ENCODE peak calls at places on chromosomes 4 and X, in nine cellular contexts. One of them, this sample, is unnamed. For H3K9me3, the result is how much of the 10 kb centered on the place peaks cover.

GRCh38 chr4:153521995-153522799 is 56.0 kb downstream of the TMEM131L start:
- DNase-seq in prostate gland: no peak
- DNase-seq in right lobe of liver: no peak
- DNase-seq in suprapubic skin: no peak
- DNase-seq in thyroid gland: no peak
- DNase-seq in ovary: no peak
- DNase-seq in testis: no peak
- DNase-seq in breast epithelium: no peak
- DNase-seq in tibial nerve: no peak
- DNase-seq in this sample: no peak

GRCh38 chrX:41530082-41530481 is 82.9 kb downstream of the NYX start:
- DNase-seq in ovary: no peak
- DNase-seq in thyroid gland: no peak
- DNase-seq in breast epithelium: no peak
- DNase-seq in tibial nerve: no peak
- DNase-seq in suprapubic skin: no peak
- DNase-seq in prostate gland: no peak
- DNase-seq in testis: no peak
- DNase-seq in right lobe of liver: no peak
- DNase-seq in this sample: no peak

GRCh38 chr4:101199507-101200285 is 147.6 kb downstream of the PPP3CA start:
- DNase-seq in breast epithelium: no peak
- DNase-seq in prostate gland: no peak
- DNase-seq in testis: no peak
- DNase-seq in ovary: no peak
- DNase-seq in suprapubic skin: no peak
- DNase-seq in thyroid gland: no peak
- DNase-seq in right lobe of liver: no peak
- DNase-seq in tibial nerve: no peak
- DNase-seq in this sample: no peak

GRCh38 chr4:7358100-7358735 is 76.5 kb downstream of the PSAPL1 start:
- DNase-seq in breast epithelium: peak
- DNase-seq in suprapubic skin: no peak
- DNase-seq in thyroid gland: peak
- DNase-seq in tibial nerve: no peak
- DNase-seq in prostate gland: no peak
- DNase-seq in right lobe of liver: no peak
- DNase-seq in testis: no peak
- DNase-seq in ovary: peak
- DNase-seq in this sample: no peak

GRCh38 chrX:18701621-18702361 is 5.7 kb upstream of the PPEF1 start:
- DNase-seq in breast epithelium: no peak
- DNase-seq in suprapubic skin: no peak
- DNase-seq in tibial nerve: peak
- DNase-seq in testis: no peak
- DNase-seq in thyroid gland: peak
- DNase-seq in prostate gland: peak
- DNase-seq in ovary: peak
- DNase-seq in right lobe of liver: peak
- DNase-seq in this sample: no peak

GRCh38 chrX:925652-926061 is 286.8 kb downstream of the CRLF2 start:
- DNase-seq in right lobe of liver: no peak
- DNase-seq in tibial nerve: no peak
- DNase-seq in ovary: no peak
- DNase-seq in breast epithelium: no peak
- DNase-seq in suprapubic skin: no peak
- DNase-seq in testis: no peak
- DNase-seq in thyroid gland: no peak
- DNase-seq in prostate gland: no peak
- DNase-seq in this sample: no peak

GRCh38 chr4:160296476-160296875 is 1193.6 kb downstream of the RAPGEF2 start:
- DNase-seq in right lobe of liver: no peak
- DNase-seq in tibial nerve: no peak
- DNase-seq in thyroid gland: no peak
- DNase-seq in testis: no peak
- DNase-seq in prostate gland: no peak
- DNase-seq in breast epithelium: no peak
- DNase-seq in ovary: no peak
- DNase-seq in suprapubic skin: no peak
- DNase-seq in this sample: no peak

GRCh38 chr4:123120473-123120872 is 198.1 kb upstream of the NUDT6 start:
- DNase-seq in breast epithelium: no peak
- DNase-seq in tibial nerve: no peak
- DNase-seq in testis: no peak
- DNase-seq in right lobe of liver: no peak
- DNase-seq in thyroid gland: no peak
- DNase-seq in suprapubic skin: no peak
- DNase-seq in ovary: no peak
- DNase-seq in prostate gland: no peak
- DNase-seq in this sample: no peak

GRCh38 chrX:37776283-37776986 is 3.4 kb upstream of the CYBB start:
- DNase-seq in testis: no peak
- DNase-seq in thyroid gland: no peak
- DNase-seq in tibial nerve: no peak
- DNase-seq in suprapubic skin: no peak
- DNase-seq in prostate gland: no peak
- DNase-seq in breast epithelium: no peak
- DNase-seq in right lobe of liver: no peak
- DNase-seq in ovary: no peak
- DNase-seq in this sample: no peak

GRCh38 chrX:150036181-150036580 is 97.9 kb upstream of the EOLA2 start:
- DNase-seq in suprapubic skin: no peak
- DNase-seq in testis: no peak
- DNase-seq in ovary: no peak
- DNase-seq in breast epithelium: no peak
- DNase-seq in prostate gland: no peak
- DNase-seq in tibial nerve: no peak
- DNase-seq in thyroid gland: peak
- DNase-seq in right lobe of liver: peak
- DNase-seq in this sample: no peak

GRCh38 chrX:136130931-136131843 is 16.1 kb upstream of the FHL1 start:
- DNase-seq in breast epithelium: no peak
- DNase-seq in thyroid gland: no peak
- DNase-seq in testis: no peak
- DNase-seq in prostate gland: no peak
- DNase-seq in ovary: no peak
- DNase-seq in suprapubic skin: no peak
- DNase-seq in right lobe of liver: no peak
- DNase-seq in tibial nerve: no peak
- DNase-seq in this sample: no peak

GRCh38 chrX:74343970-74344622 is 40.1 kb downstream of the ZCCHC13 start:
- DNase-seq in prostate gland: peak
- DNase-seq in breast epithelium: peak
- DNase-seq in testis: peak
- DNase-seq in suprapubic skin: no peak
- DNase-seq in right lobe of liver: no peak
- DNase-seq in tibial nerve: peak
- DNase-seq in thyroid gland: peak
- DNase-seq in ovary: no peak
- DNase-seq in this sample: peak

GRCh38 chr4:25915359-25915716 is 1.3 kb downstream of the SMIM20 start:
- DNase-seq in testis: peak
- DNase-seq in suprapubic skin: no peak
- DNase-seq in prostate gland: no peak
- DNase-seq in tibial nerve: peak
- DNase-seq in breast epithelium: no peak
- DNase-seq in right lobe of liver: no peak
- DNase-seq in thyroid gland: no peak
- DNase-seq in ovary: peak
- DNase-seq in this sample: no peak

GRCh38 chr4:87559090-87559837 is 30.1 kb upstream of the SPARCL1 start:
- DNase-seq in thyroid gland: no peak
- DNase-seq in breast epithelium: peak
- DNase-seq in ovary: no peak
- DNase-seq in tibial nerve: no peak
- DNase-seq in right lobe of liver: no peak
- DNase-seq in prostate gland: no peak
- DNase-seq in testis: peak
- DNase-seq in suprapubic skin: no peak
- DNase-seq in this sample: peak

GRCh38 chrX:128698528-128698927 is 646.3 kb upstream of the ACTRT1 start:
- DNase-seq in right lobe of liver: no peak
- DNase-seq in testis: no peak
- DNase-seq in tibial nerve: no peak
- DNase-seq in thyroid gland: no peak
- DNase-seq in breast epithelium: no peak
- DNase-seq in ovary: no peak
- DNase-seq in prostate gland: no peak
- DNase-seq in suprapubic skin: no peak
- DNase-seq in this sample: no peak

GRCh38 chr4:168908859-168909390 is 101.1 kb downstream of the CBR4 start:
- DNase-seq in suprapubic skin: no peak
- DNase-seq in thyroid gland: no peak
- DNase-seq in testis: no peak
- DNase-seq in prostate gland: no peak
- DNase-seq in tibial nerve: no peak
- DNase-seq in ovary: no peak
- DNase-seq in right lobe of liver: no peak
- DNase-seq in breast epithelium: no peak
- DNase-seq in this sample: no peak
- H3K4me3 ChIP-seq in suprapubic skin: no peak
- H3K4me3 ChIP-seq in thyroid gland: no peak
- H3K4me3 ChIP-seq in testis: no peak
- H3K4me3 ChIP-seq in prostate gland: no peak
- H3K4me3 ChIP-seq in tibial nerve: no peak
- H3K4me3 ChIP-seq in ovary: no peak
- H3K4me3 ChIP-seq in right lobe of liver: no peak
- H3K4me3 ChIP-seq in breast epithelium: no peak
- H3K4me3 ChIP-seq in this sample: no peak

GRCh38 chr4:103482893-103483292 is 236.9 kb downstream of the TACR3 start:
- DNase-seq in thyroid gland: no peak
- DNase-seq in tibial nerve: no peak
- DNase-seq in testis: no peak
- DNase-seq in breast epithelium: no peak
- DNase-seq in prostate gland: no peak
- DNase-seq in suprapubic skin: no peak
- DNase-seq in ovary: no peak
- DNase-seq in right lobe of liver: no peak
- DNase-seq in this sample: peak

GRCh38 chr4:103482471-103482870 is 237.3 kb downstream of the TACR3 start:
- DNase-seq in testis: no peak
- DNase-seq in prostate gland: no peak
- DNase-seq in right lobe of liver: no peak
- DNase-seq in ovary: no peak
- DNase-seq in thyroid gland: no peak
- DNase-seq in breast epithelium: no peak
- DNase-seq in suprapubic skin: no peak
- DNase-seq in tibial nerve: no peak
- DNase-seq in this sample: no peak

GRCh38 chr4:103478729-103479128 is 241.1 kb downstream of the TACR3 start:
- DNase-seq in right lobe of liver: no peak
- DNase-seq in suprapubic skin: no peak
- DNase-seq in testis: no peak
- DNase-seq in ovary: no peak
- DNase-seq in prostate gland: no peak
- DNase-seq in thyroid gland: no peak
- DNase-seq in tibial nerve: no peak
- DNase-seq in breast epithelium: no peak
- DNase-seq in this sample: no peak

GRCh38 chr4:103478210-103478609 is 241.6 kb downstream of the TACR3 start:
- DNase-seq in thyroid gland: no peak
- DNase-seq in tibial nerve: no peak
- DNase-seq in testis: no peak
- DNase-seq in right lobe of liver: no peak
- DNase-seq in prostate gland: no peak
- DNase-seq in ovary: no peak
- DNase-seq in suprapubic skin: no peak
- DNase-seq in breast epithelium: no peak
- DNase-seq in this sample: no peak
- H3K9me3 ChIP-seq in thyroid gland: under half
- H3K9me3 ChIP-seq in tibial nerve: under half
- H3K9me3 ChIP-seq in testis: under half
- H3K9me3 ChIP-seq in right lobe of liver: under half
- H3K9me3 ChIP-seq in prostate gland: under half
- H3K9me3 ChIP-seq in ovary: under half
- H3K9me3 ChIP-seq in suprapubic skin: under half
- H3K9me3 ChIP-seq in breast epithelium: under half
- H3K9me3 ChIP-seq in this sample: under half

GRCh38 chrX:153703036-153703370 is 15.3 kb downstream of the SLC6A8 start:
- DNase-seq in suprapubic skin: no peak
- DNase-seq in tibial nerve: no peak
- DNase-seq in thyroid gland: no peak
- DNase-seq in testis: no peak
- DNase-seq in right lobe of liver: no peak
- DNase-seq in ovary: peak
- DNase-seq in prostate gland: peak
- DNase-seq in breast epithelium: no peak
- DNase-seq in this sample: peak

GRCh38 chrX:153700376-153700945 is 12.7 kb downstream of the SLC6A8 start:
- DNase-seq in breast epithelium: no peak
- DNase-seq in ovary: no peak
- DNase-seq in right lobe of liver: no peak
- DNase-seq in suprapubic skin: no peak
- DNase-seq in thyroid gland: no peak
- DNase-seq in tibial nerve: no peak
- DNase-seq in testis: no peak
- DNase-seq in prostate gland: no peak
- DNase-seq in this sample: no peak

GRCh38 chrX:153701706-153702105 is 14.0 kb downstream of the SLC6A8 start:
- DNase-seq in breast epithelium: no peak
- DNase-seq in suprapubic skin: no peak
- DNase-seq in tibial nerve: no peak
- DNase-seq in prostate gland: no peak
- DNase-seq in right lobe of liver: no peak
- DNase-seq in ovary: no peak
- DNase-seq in thyroid gland: no peak
- DNase-seq in testis: no peak
- DNase-seq in this sample: no peak

GRCh38 chrX:153702350-153703035 is 14.8 kb downstream of the SLC6A8 start:
- DNase-seq in tibial nerve: no peak
- DNase-seq in suprapubic skin: no peak
- DNase-seq in thyroid gland: no peak
- DNase-seq in breast epithelium: no peak
- DNase-seq in testis: no peak
- DNase-seq in prostate gland: no peak
- DNase-seq in ovary: no peak
- DNase-seq in right lobe of liver: no peak
- DNase-seq in this sample: peak

GRCh38 chrX:153700967-153701366 is 13.2 kb downstream of the SLC6A8 start:
- DNase-seq in prostate gland: no peak
- DNase-seq in right lobe of liver: no peak
- DNase-seq in thyroid gland: no peak
- DNase-seq in testis: no peak
- DNase-seq in suprapubic skin: no peak
- DNase-seq in ovary: no peak
- DNase-seq in breast epithelium: no peak
- DNase-seq in tibial nerve: no peak
- DNase-seq in this sample: no peak
- TF ChIP-seq POLR2A in prostate gland: no peak
- TF ChIP-seq POLR2A in right lobe of liver: no peak
- TF ChIP-seq POLR2A in thyroid gland: no peak
- TF ChIP-seq POLR2A in testis: no peak
- TF ChIP-seq POLR2A in suprapubic skin: no peak
- TF ChIP-seq POLR2A in ovary: no peak
- TF ChIP-seq POLR2A in breast epithelium: no peak
- TF ChIP-seq POLR2A in tibial nerve: no peak
- TF ChIP-seq POLR2A in this sample: no peak

DNA sequence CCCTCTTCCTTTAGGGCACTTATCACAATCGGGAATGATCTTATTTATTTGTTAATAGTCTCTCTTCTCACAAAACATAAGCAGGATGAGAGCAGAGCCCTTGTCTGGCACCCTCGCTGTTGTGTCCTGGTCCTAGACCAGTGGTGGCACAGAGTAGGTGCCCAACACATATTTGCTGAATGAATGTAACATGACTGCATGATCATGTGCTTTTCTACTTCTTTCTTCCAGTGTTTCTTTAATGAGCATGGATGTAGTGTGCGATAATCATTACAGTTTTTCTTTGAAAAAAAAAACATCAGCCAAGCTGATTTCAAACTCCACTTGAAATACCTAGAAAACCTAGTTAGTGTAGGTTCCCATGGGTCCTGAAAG is 164.1 kb downstream of the CHIC2 start:
- DNase-seq in tibial nerve: no peak
- DNase-seq in suprapubic skin: no peak
- DNase-seq in prostate gland: no peak
- DNase-seq in ovary: no peak
- DNase-seq in thyroid gland: no peak
- DNase-seq in right lobe of liver: no peak
- DNase-seq in testis: no peak
- DNase-seq in breast epithelium: no peak
- DNase-seq in this sample: no peak
- H3K4me3 ChIP-seq in tibial nerve: no peak
- H3K4me3 ChIP-seq in suprapubic skin: no peak
- H3K4me3 ChIP-seq in prostate gland: no peak
- H3K4me3 ChIP-seq in ovary: no peak
- H3K4me3 ChIP-seq in thyroid gland: no peak
- H3K4me3 ChIP-seq in right lobe of liver: no peak
- H3K4me3 ChIP-seq in testis: no peak
- H3K4me3 ChIP-seq in breast epithelium: no peak
- H3K4me3 ChIP-seq in this sample: no peak